ENCODE peak calls at places on chromosomes 11 and 22, in seven cellular contexts. One of them, this sample, is unnamed. For H3K4me1, the result is how much of the 10 kb centered on the place peaks cover.

GRCh38 chr22:43273902-43274484 is 69.2 kb downstream of the SCUBE1 start:
- DNase-seq in ovary: no peak
- DNase-seq in SJSA1: peak
- DNase-seq in tibial nerve: no peak
- DNase-seq in thyroid gland: peak
- DNase-seq in A549: peak
- DNase-seq in Peyer's patch: no peak
- DNase-seq in this sample: peak

GRCh38 chr22:21816787-21817496 is 50.5 kb downstream of the MAPK1 start:
- DNase-seq in ovary: no peak
- DNase-seq in SJSA1: peak
- DNase-seq in tibial nerve: no peak
- DNase-seq in thyroid gland: peak
- DNase-seq in A549: peak
- DNase-seq in Peyer's patch: peak
- DNase-seq in this sample: peak

GRCh38 chr22:48438096-48438495 is 1389.6 kb downstream of the BRD1 start:
- DNase-seq in ovary: no peak
- DNase-seq in SJSA1: no peak
- DNase-seq in tibial nerve: no peak
- DNase-seq in thyroid gland: no peak
- DNase-seq in A549: no peak
- DNase-seq in Peyer's patch: no peak
- DNase-seq in this sample: no peak

GRCh38 chr11:126817096-126817495 is 183.5 kb downstream of the KIRREL3 start:
- DNase-seq in ovary: no peak
- DNase-seq in SJSA1: peak
- DNase-seq in tibial nerve: no peak
- DNase-seq in thyroid gland: no peak
- DNase-seq in A549: peak
- DNase-seq in Peyer's patch: no peak
- DNase-seq in this sample: no peak

GRCh38 chr22:26170112-26170492 is 840 bp downstream of the SEZ6L start:
- DNase-seq in ovary: no peak
- DNase-seq in SJSA1: no peak
- DNase-seq in tibial nerve: no peak
- DNase-seq in thyroid gland: no peak
- DNase-seq in A549: no peak
- DNase-seq in Peyer's patch: no peak
- DNase-seq in this sample: no peak

GRCh38 chr11:63917685-63918523 is 940 bp upstream of the RCOR2 start:
- DNase-seq in ovary: peak
- DNase-seq in SJSA1: no peak
- DNase-seq in tibial nerve: peak
- DNase-seq in thyroid gland: peak
- DNase-seq in A549: peak
- DNase-seq in Peyer's patch: peak
- DNase-seq in this sample: peak

GRCh38 chr11:128467610-128468041 is 119.7 kb downstream of the ETS1 start:
- DNase-seq in ovary: no peak
- DNase-seq in SJSA1: peak
- DNase-seq in tibial nerve: peak
- DNase-seq in thyroid gland: no peak
- DNase-seq in A549: peak
- DNase-seq in Peyer's patch: no peak
- DNase-seq in this sample: peak

GRCh38 chr22:38298312-38299000 is 18.8 kb downstream of the CSNK1E start:
- DNase-seq in ovary: no peak
- DNase-seq in SJSA1: no peak
- DNase-seq in tibial nerve: no peak
- DNase-seq in thyroid gland: no peak
- DNase-seq in A549: no peak
- DNase-seq in Peyer's patch: no peak
- DNase-seq in this sample: no peak

GRCh38 chr11:35122308-35122707 is 16.7 kb upstream of the CD44 start:
- DNase-seq in ovary: no peak
- DNase-seq in SJSA1: no peak
- DNase-seq in tibial nerve: no peak
- DNase-seq in thyroid gland: no peak
- DNase-seq in A549: no peak
- DNase-seq in Peyer's patch: no peak
- DNase-seq in this sample: no peak

GRCh38 chr22:20106849-20107237 is 9.1 kb upstream of the RANBP1 start:
- DNase-seq in ovary: peak
- DNase-seq in SJSA1: no peak
- DNase-seq in tibial nerve: no peak
- DNase-seq in thyroid gland: no peak
- DNase-seq in A549: no peak
- DNase-seq in Peyer's patch: no peak
- DNase-seq in this sample: no peak

GRCh38 chr11:60724420-60724819 is at the start of gene MS4A18:
- DNase-seq in ovary: no peak
- DNase-seq in SJSA1: no peak
- DNase-seq in tibial nerve: no peak
- DNase-seq in thyroid gland: no peak
- DNase-seq in A549: no peak
- DNase-seq in Peyer's patch: no peak
- DNase-seq in this sample: no peak

GRCh38 chr11:16815047-16815767 is 76.8 kb downstream of the C11orf58 start:
- DNase-seq in ovary: peak
- DNase-seq in SJSA1: no peak
- DNase-seq in tibial nerve: peak
- DNase-seq in thyroid gland: no peak
- DNase-seq in A549: no peak
- DNase-seq in Peyer's patch: no peak
- DNase-seq in this sample: no peak

GRCh38 chr11:115425816-115426215 is 78.4 kb downstream of the CADM1 start:
- DNase-seq in ovary: no peak
- DNase-seq in SJSA1: no peak
- DNase-seq in tibial nerve: no peak
- DNase-seq in thyroid gland: no peak
- DNase-seq in A549: no peak
- DNase-seq in Peyer's patch: no peak
- DNase-seq in this sample: no peak

GRCh38 chr11:118175031-118175531 is 1.4 kb downstream of the SCN2B start:
- DNase-seq in ovary: no peak
- DNase-seq in SJSA1: no peak
- DNase-seq in tibial nerve: no peak
- DNase-seq in thyroid gland: no peak
- DNase-seq in A549: peak
- DNase-seq in Peyer's patch: no peak
- DNase-seq in this sample: no peak

GRCh38 chr11:48107188-48107704 is 109.4 kb upstream of the OR4B1 start:
- DNase-seq in ovary: no peak
- DNase-seq in SJSA1: peak
- DNase-seq in tibial nerve: no peak
- DNase-seq in thyroid gland: no peak
- DNase-seq in A549: no peak
- DNase-seq in Peyer's patch: peak
- DNase-seq in this sample: no peak

GRCh38 chr11:121318848-121319834 is 26.6 kb downstream of the SC5D start:
- DNase-seq in ovary: no peak
- DNase-seq in SJSA1: peak
- DNase-seq in tibial nerve: no peak
- DNase-seq in thyroid gland: peak
- DNase-seq in A549: peak
- DNase-seq in Peyer's patch: peak
- DNase-seq in this sample: peak

GRCh38 chr11:130671801-130672700 is 223.6 kb downstream of the ADAMTS15 start:
- DNase-seq in ovary: no peak
- DNase-seq in SJSA1: no peak
- DNase-seq in tibial nerve: no peak
- DNase-seq in thyroid gland: peak
- DNase-seq in A549: peak
- DNase-seq in Peyer's patch: no peak
- DNase-seq in this sample: peak

GRCh38 chr11:63862923-63863322 is 24.0 kb downstream of the MARK2 start:
- DNase-seq in ovary: no peak
- DNase-seq in SJSA1: no peak
- DNase-seq in tibial nerve: no peak
- DNase-seq in thyroid gland: no peak
- DNase-seq in A549: peak
- DNase-seq in Peyer's patch: no peak
- DNase-seq in this sample: no peak

GRCh38 chr11:119486691-119487259 is 63.8 kb upstream of the THY1 start:
- DNase-seq in ovary: no peak
- DNase-seq in SJSA1: no peak
- DNase-seq in tibial nerve: no peak
- DNase-seq in thyroid gland: no peak
- DNase-seq in A549: no peak
- DNase-seq in Peyer's patch: no peak
- DNase-seq in this sample: no peak

GRCh38 chr11:62242021-62242420 is at the start of gene SCGB1D2:
- DNase-seq in ovary: no peak
- DNase-seq in SJSA1: no peak
- DNase-seq in tibial nerve: no peak
- DNase-seq in thyroid gland: peak
- DNase-seq in A549: peak
- DNase-seq in Peyer's patch: no peak
- DNase-seq in this sample: peak

GRCh38 chr22:20648306-20648903 is 125.5 kb upstream of the SERPIND1 start:
- DNase-seq in ovary: no peak
- DNase-seq in SJSA1: no peak
- DNase-seq in tibial nerve: no peak
- DNase-seq in thyroid gland: no peak
- DNase-seq in A549: no peak
- DNase-seq in Peyer's patch: no peak
- DNase-seq in this sample: peak

GRCh38 chr11:126140106-126140931 is 71.1 kb downstream of the RPUSD4 start:
- DNase-seq in ovary: no peak
- DNase-seq in SJSA1: no peak
- DNase-seq in tibial nerve: no peak
- DNase-seq in thyroid gland: peak
- DNase-seq in A549: no peak
- DNase-seq in Peyer's patch: no peak
- DNase-seq in this sample: peak

GRCh38 chr11:109728056-109728455 is 306.1 kb downstream of the C11orf87 start:
- DNase-seq in ovary: no peak
- DNase-seq in SJSA1: no peak
- DNase-seq in tibial nerve: no peak
- DNase-seq in thyroid gland: no peak
- DNase-seq in A549: peak
- DNase-seq in Peyer's patch: no peak
- DNase-seq in this sample: no peak

GRCh38 chr11:111957663-111958415 is 20.7 kb downstream of the DIXDC1 start:
- DNase-seq in ovary: no peak
- DNase-seq in SJSA1: no peak
- DNase-seq in tibial nerve: no peak
- DNase-seq in thyroid gland: no peak
- DNase-seq in A549: no peak
- DNase-seq in Peyer's patch: no peak
- DNase-seq in this sample: peak

GRCh38 chr11:2797181-2797711 is 88.3 kb downstream of the CDKN1C start:
- DNase-seq in ovary: no peak
- DNase-seq in SJSA1: no peak
- DNase-seq in tibial nerve: peak
- DNase-seq in thyroid gland: peak
- DNase-seq in A549: no peak
- DNase-seq in Peyer's patch: no peak
- DNase-seq in this sample: peak

GRCh38 chr11:128026596-128026995 is 560.8 kb downstream of the ETS1 start:
- DNase-seq in ovary: no peak
- DNase-seq in SJSA1: peak
- DNase-seq in tibial nerve: no peak
- DNase-seq in thyroid gland: no peak
- DNase-seq in A549: peak
- DNase-seq in Peyer's patch: no peak
- DNase-seq in this sample: no peak

GRCh38 chr22:19213496-19214473 is 35.2 kb upstream of the SLC25A1 start:
- DNase-seq in ovary: no peak
- DNase-seq in SJSA1: no peak
- DNase-seq in tibial nerve: no peak
- DNase-seq in thyroid gland: no peak
- DNase-seq in A549: no peak
- DNase-seq in Peyer's patch: no peak
- DNase-seq in this sample: peak

GRCh38 chr11:66047541-66048365 is 1.2 kb downstream of the GAL3ST3 start:
- DNase-seq in ovary: no peak
- DNase-seq in SJSA1: no peak
- DNase-seq in tibial nerve: no peak
- DNase-seq in thyroid gland: peak
- DNase-seq in A549: no peak
- DNase-seq in Peyer's patch: no peak
- DNase-seq in this sample: no peak

GRCh38 chr11:100965346-100965745 is 164.3 kb downstream of the PGR start:
- DNase-seq in ovary: no peak
- DNase-seq in SJSA1: no peak
- DNase-seq in tibial nerve: no peak
- DNase-seq in thyroid gland: no peak
- DNase-seq in A549: no peak
- DNase-seq in Peyer's patch: no peak
- DNase-seq in this sample: no peak

GRCh38 chr11:126231725-126232459 is 20.3 kb downstream of the FAM118B start:
- DNase-seq in ovary: no peak
- DNase-seq in SJSA1: no peak
- DNase-seq in tibial nerve: no peak
- DNase-seq in thyroid gland: no peak
- DNase-seq in A549: no peak
- DNase-seq in Peyer's patch: no peak
- DNase-seq in this sample: no peak

GRCh38 chr11:36358436-36358835 is 62.3 kb downstream of the PRR5L start:
- DNase-seq in ovary: no peak
- DNase-seq in SJSA1: no peak
- DNase-seq in tibial nerve: no peak
- DNase-seq in thyroid gland: no peak
- DNase-seq in A549: no peak
- DNase-seq in Peyer's patch: no peak
- DNase-seq in this sample: no peak
- H3K4me1 ChIP-seq in ovary: under half
- H3K4me1 ChIP-seq in SJSA1: half or more
- H3K4me1 ChIP-seq in tibial nerve: under half
- H3K4me1 ChIP-seq in thyroid gland: under half
- H3K4me1 ChIP-seq in A549: under half
- H3K4me1 ChIP-seq in Peyer's patch: under half
- H3K4me1 ChIP-seq in this sample: under half

GRCh38 chr11:102596578-102596977 is 28.6 kb downstream of the MMP20 start:
- DNase-seq in ovary: no peak
- DNase-seq in SJSA1: no peak
- DNase-seq in tibial nerve: no peak
- DNase-seq in thyroid gland: no peak
- DNase-seq in A549: no peak
- DNase-seq in Peyer's patch: no peak
- DNase-seq in this sample: no peak
- H3K4me1 ChIP-seq in ovary: under half
- H3K4me1 ChIP-seq in SJSA1: under half
- H3K4me1 ChIP-seq in tibial nerve: under half
- H3K4me1 ChIP-seq in thyroid gland: under half
- H3K4me1 ChIP-seq in A549: under half
- H3K4me1 ChIP-seq in Peyer's patch: under half
- H3K4me1 ChIP-seq in this sample: under half

GRCh38 chr11:86064236-86064803 is 4.6 kb downstream of the PICALM start:
- DNase-seq in ovary: no peak
- DNase-seq in SJSA1: no peak
- DNase-seq in tibial nerve: no peak
- DNase-seq in thyroid gland: no peak
- DNase-seq in A549: no peak
- DNase-seq in Peyer's patch: no peak
- DNase-seq in this sample: peak
- H3K4me1 ChIP-seq in ovary: under half
- H3K4me1 ChIP-seq in SJSA1: under half
- H3K4me1 ChIP-seq in tibial nerve: half or more
- H3K4me1 ChIP-seq in thyroid gland: under half
- H3K4me1 ChIP-seq in A549: under half
- H3K4me1 ChIP-seq in Peyer's patch: under half
- H3K4me1 ChIP-seq in this sample: under half

GRCh38 chr11:76119779-76120178 is 86.5 kb downstream of the WNT11 start:
- DNase-seq in ovary: no peak
- DNase-seq in SJSA1: no peak
- DNase-seq in tibial nerve: no peak
- DNase-seq in thyroid gland: peak
- DNase-seq in A549: no peak
- DNase-seq in Peyer's patch: no peak
- DNase-seq in this sample: no peak
- H3K4me1 ChIP-seq in ovary: under half
- H3K4me1 ChIP-seq in SJSA1: under half
- H3K4me1 ChIP-seq in tibial nerve: under half
- H3K4me1 ChIP-seq in thyroid gland: under half
- H3K4me1 ChIP-seq in A549: under half
- H3K4me1 ChIP-seq in Peyer's patch: under half
- H3K4me1 ChIP-seq in this sample: under half

This sample was measured in SJCRH30.